ENCODE peak calls at places on chromosomes 12 and 14, in seven cellular contexts. One of them, this sample, is unnamed.

GRCh38 chr14:99947695-99948094 is 117.5 kb upstream of the EVL start:
- DNase-seq in PC-3: no peak
- DNase-seq in hepatocyte: no peak
- DNase-seq in neural progenitor cell: no peak
- DNase-seq in MM.1S: no peak
- DNase-seq in HCT116: no peak
- DNase-seq in GM23338: no peak
- DNase-seq in this sample: peak

GRCh38 chr12:1500095-1500801 is 94.1 kb downstream of the FBXL14 start:
- DNase-seq in neural progenitor cell: no peak
- DNase-seq in MM.1S: no peak
- DNase-seq in PC-3: peak
- DNase-seq in hepatocyte: no peak
- DNase-seq in GM23338: no peak
- DNase-seq in HCT116: no peak
- DNase-seq in this sample: peak

GRCh38 chr12:14367097-14367661 is 1.7 kb downstream of the ATF7IP start:
- DNase-seq in neural progenitor cell: no peak
- DNase-seq in MM.1S: peak
- DNase-seq in hepatocyte: peak
- DNase-seq in PC-3: peak
- DNase-seq in HCT116: no peak
- DNase-seq in GM23338: no peak
- DNase-seq in this sample: peak

GRCh38 chr14:36256131-36256801 is 64.2 kb downstream of the MBIP start:
- DNase-seq in HCT116: no peak
- DNase-seq in PC-3: no peak
- DNase-seq in GM23338: no peak
- DNase-seq in hepatocyte: peak
- DNase-seq in neural progenitor cell: no peak
- DNase-seq in MM.1S: no peak
- DNase-seq in this sample: peak

GRCh38 chr12:131239384-131240094 is 285.8 kb downstream of the ADGRD1 start:
- DNase-seq in hepatocyte: no peak
- DNase-seq in PC-3: no peak
- DNase-seq in neural progenitor cell: no peak
- DNase-seq in GM23338: no peak
- DNase-seq in HCT116: no peak
- DNase-seq in MM.1S: no peak
- DNase-seq in this sample: no peak

GRCh38 chr14:103738706-103739451 is 23.3 kb downstream of the ZFYVE21 start:
- DNase-seq in neural progenitor cell: no peak
- DNase-seq in HCT116: no peak
- DNase-seq in GM23338: no peak
- DNase-seq in MM.1S: no peak
- DNase-seq in hepatocyte: no peak
- DNase-seq in PC-3: no peak
- DNase-seq in this sample: no peak

GRCh38 chr14:68544150-68544892 is 248.5 kb downstream of the ZFP36L1 start:
- DNase-seq in hepatocyte: no peak
- DNase-seq in GM23338: no peak
- DNase-seq in PC-3: peak
- DNase-seq in HCT116: no peak
- DNase-seq in MM.1S: no peak
- DNase-seq in neural progenitor cell: no peak
- DNase-seq in this sample: peak

GRCh38 chr14:72613196-72613974 is 280.5 kb downstream of the DPF3 start:
- DNase-seq in hepatocyte: peak
- DNase-seq in HCT116: no peak
- DNase-seq in PC-3: peak
- DNase-seq in MM.1S: no peak
- DNase-seq in neural progenitor cell: no peak
- DNase-seq in GM23338: no peak
- DNase-seq in this sample: peak

GRCh38 chr12:40551466-40551865 is 140.8 kb upstream of the CNTN1 start:
- DNase-seq in MM.1S: no peak
- DNase-seq in PC-3: no peak
- DNase-seq in HCT116: no peak
- DNase-seq in neural progenitor cell: no peak
- DNase-seq in hepatocyte: no peak
- DNase-seq in GM23338: no peak
- DNase-seq in this sample: peak

GRCh38 chr12:53057816-53058500 is 8.1 kb downstream of the TNS2 start:
- DNase-seq in neural progenitor cell: no peak
- DNase-seq in MM.1S: no peak
- DNase-seq in hepatocyte: peak
- DNase-seq in PC-3: no peak
- DNase-seq in GM23338: no peak
- DNase-seq in HCT116: no peak
- DNase-seq in this sample: no peak

GRCh38 chr12:28872654-28873268 is 276.3 kb upstream of the FAR2 start:
- DNase-seq in GM23338: peak
- DNase-seq in HCT116: peak
- DNase-seq in PC-3: peak
- DNase-seq in MM.1S: peak
- DNase-seq in neural progenitor cell: peak
- DNase-seq in hepatocyte: peak
- DNase-seq in this sample: peak

GRCh38 chr12:92419201-92419600 is 273.6 kb upstream of the BTG1 start:
- DNase-seq in PC-3: no peak
- DNase-seq in GM23338: no peak
- DNase-seq in MM.1S: no peak
- DNase-seq in hepatocyte: no peak
- DNase-seq in neural progenitor cell: no peak
- DNase-seq in HCT116: no peak
- DNase-seq in this sample: no peak

GRCh38 chr12:1281683-1282366 is 290.8 kb downstream of the ERC1 start:
- DNase-seq in MM.1S: no peak
- DNase-seq in PC-3: peak
- DNase-seq in HCT116: no peak
- DNase-seq in hepatocyte: no peak
- DNase-seq in GM23338: no peak
- DNase-seq in neural progenitor cell: no peak
- DNase-seq in this sample: peak

GRCh38 chr12:48390026-48390425 is 39.3 kb upstream of the ZNF641 start:
- DNase-seq in neural progenitor cell: no peak
- DNase-seq in PC-3: no peak
- DNase-seq in HCT116: no peak
- DNase-seq in GM23338: no peak
- DNase-seq in MM.1S: no peak
- DNase-seq in hepatocyte: no peak
- DNase-seq in this sample: no peak

GRCh38 chr14:102929349-102930137 is 7.1 kb downstream of the AMN start:
- DNase-seq in hepatocyte: peak
- DNase-seq in HCT116: no peak
- DNase-seq in MM.1S: no peak
- DNase-seq in PC-3: no peak
- DNase-seq in GM23338: no peak
- DNase-seq in neural progenitor cell: peak
- DNase-seq in this sample: peak

DNA sequence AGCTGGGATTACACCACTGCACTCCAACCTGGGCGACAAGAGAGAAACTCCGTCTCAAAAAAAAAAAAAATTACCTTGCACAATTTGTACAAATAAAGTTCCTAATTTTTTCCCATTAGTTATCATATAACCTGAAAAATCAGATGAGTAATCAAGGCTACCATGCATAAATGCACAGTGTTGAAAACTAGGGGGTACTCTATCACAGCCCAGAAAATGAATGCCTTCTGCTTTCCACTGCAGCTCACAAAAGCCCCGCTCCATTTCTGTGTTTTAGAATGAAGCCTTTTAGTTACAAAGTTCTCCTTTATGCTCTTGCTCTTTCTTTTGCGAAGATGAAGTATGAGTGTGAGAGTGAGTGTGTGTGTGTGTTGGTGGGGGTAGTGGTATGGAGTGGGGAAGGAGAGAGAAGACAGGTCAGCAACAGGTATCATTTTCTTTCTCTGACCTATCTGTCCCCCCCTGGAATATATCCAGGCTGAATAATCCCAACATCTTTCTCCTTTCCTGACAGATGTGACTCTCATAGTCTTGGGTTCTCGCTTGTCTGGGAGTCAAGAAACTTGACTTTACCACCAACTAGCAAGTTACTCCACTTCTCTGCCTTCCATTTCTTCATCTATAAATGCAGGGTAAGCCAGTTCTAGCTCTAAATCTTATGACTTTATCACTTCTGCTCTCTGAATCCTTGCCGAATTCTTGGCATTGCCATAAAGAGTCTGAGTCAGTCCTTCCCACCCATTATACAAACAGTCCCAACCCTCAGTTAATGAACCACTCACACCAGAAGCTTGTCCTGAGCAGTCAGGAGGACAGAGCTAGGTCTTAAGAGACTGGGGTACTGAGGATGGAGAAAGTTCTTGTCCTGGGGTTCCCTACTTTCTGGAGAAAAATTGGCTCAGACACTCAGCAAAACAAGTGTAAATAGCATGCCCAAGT is 16.1 kb downstream of the BIN2 start:
- DNase-seq in HCT116: peak
- DNase-seq in PC-3: peak
- DNase-seq in neural progenitor cell: no peak
- DNase-seq in GM23338: no peak
- DNase-seq in MM.1S: no peak
- DNase-seq in hepatocyte: peak
- DNase-seq in this sample: peak
- H3K4me3 ChIP-seq in HCT116: no peak
- H3K4me3 ChIP-seq in PC-3: peak
- H3K4me3 ChIP-seq in neural progenitor cell: no peak
- H3K4me3 ChIP-seq in GM23338: no peak
- H3K4me3 ChIP-seq in MM.1S: no peak
- H3K4me3 ChIP-seq in hepatocyte: no peak
- H3K4me3 ChIP-seq in this sample: peak

GRCh38 chr12:32069071-32069470 is 37.6 kb upstream of the BICD1 start:
- DNase-seq in PC-3: no peak
- DNase-seq in HCT116: no peak
- DNase-seq in neural progenitor cell: no peak
- DNase-seq in GM23338: no peak
- DNase-seq in hepatocyte: no peak
- DNase-seq in MM.1S: no peak
- DNase-seq in this sample: peak
- TF ChIP-seq EZH2phosphoT487 in PC-3: no peak
- TF ChIP-seq EZH2phosphoT487 in HCT116: no peak
- TF ChIP-seq EZH2phosphoT487 in neural progenitor cell: no peak
- TF ChIP-seq EZH2phosphoT487 in GM23338: no peak
- TF ChIP-seq EZH2phosphoT487 in hepatocyte: no peak
- TF ChIP-seq EZH2phosphoT487 in MM.1S: no peak
- TF ChIP-seq EZH2phosphoT487 in this sample: no peak

GRCh38 chr12:70366581-70367267 is 634 bp downstream of the KCNMB4 start:
- DNase-seq in GM23338: peak
- DNase-seq in PC-3: peak
- DNase-seq in HCT116: peak
- DNase-seq in hepatocyte: peak
- DNase-seq in neural progenitor cell: peak
- DNase-seq in MM.1S: peak
- DNase-seq in this sample: peak

GRCh38 chr12:70364695-70365397 is 1.2 kb upstream of the KCNMB4 start:
- DNase-seq in GM23338: no peak
- DNase-seq in hepatocyte: no peak
- DNase-seq in HCT116: no peak
- DNase-seq in MM.1S: no peak
- DNase-seq in neural progenitor cell: peak
- DNase-seq in PC-3: no peak
- DNase-seq in this sample: no peak

GRCh38 chr12:70365648-70366518 is at the start of gene KCNMB4:
- DNase-seq in HCT116: no peak
- DNase-seq in neural progenitor cell: peak
- DNase-seq in PC-3: peak
- DNase-seq in GM23338: peak
- DNase-seq in hepatocyte: peak
- DNase-seq in MM.1S: peak
- DNase-seq in this sample: peak

GRCh38 chr12:70365398-70365647 is 767 bp upstream of the KCNMB4 start:
- DNase-seq in neural progenitor cell: no peak
- DNase-seq in hepatocyte: no peak
- DNase-seq in HCT116: no peak
- DNase-seq in MM.1S: no peak
- DNase-seq in GM23338: peak
- DNase-seq in PC-3: no peak
- DNase-seq in this sample: no peak

DNA sequence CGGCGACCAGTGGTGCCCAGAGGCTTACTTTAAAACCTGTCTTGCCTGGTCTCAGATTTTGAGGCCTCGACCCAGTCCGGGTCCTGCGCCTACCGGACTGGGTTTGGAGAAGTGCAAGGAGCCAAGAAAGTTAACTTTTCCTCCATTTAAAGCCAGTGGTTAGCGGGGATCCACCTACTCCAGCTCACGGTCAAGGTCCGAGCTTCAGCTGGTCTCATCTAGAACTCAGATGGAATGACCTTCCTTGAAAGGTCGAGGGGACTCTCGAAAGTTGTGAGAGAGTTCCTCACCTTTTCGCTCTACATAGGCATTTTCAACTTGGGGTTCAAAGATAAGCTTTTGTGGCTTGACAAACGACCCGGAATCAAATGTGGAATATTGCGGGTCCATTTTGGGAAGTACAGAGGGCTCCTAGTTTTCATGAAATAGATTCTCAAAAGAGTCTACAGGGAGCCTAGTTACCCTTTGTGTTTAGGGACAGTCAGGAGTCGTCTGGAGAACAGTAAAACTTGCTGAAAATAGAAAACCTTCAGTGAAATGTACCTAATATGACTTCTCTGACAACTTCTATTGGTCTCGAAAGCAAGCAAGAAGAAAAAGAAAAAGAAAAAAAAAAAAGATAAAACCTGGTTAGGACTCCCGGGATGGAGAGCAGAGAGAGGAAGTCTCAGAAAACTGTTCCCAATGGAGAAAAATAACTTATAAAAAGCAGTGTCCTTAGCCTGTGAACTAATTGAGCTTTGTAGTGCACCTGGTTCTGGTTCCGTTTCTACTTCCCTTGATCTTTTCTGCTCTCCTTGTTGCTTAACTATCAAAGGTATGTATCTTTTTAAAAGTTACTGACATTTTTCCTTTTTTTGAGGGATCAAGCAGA is 1.4 kb downstream of the KCNMB4 start:
- DNase-seq in hepatocyte: no peak
- DNase-seq in HCT116: no peak
- DNase-seq in GM23338: peak
- DNase-seq in PC-3: no peak
- DNase-seq in neural progenitor cell: peak
- DNase-seq in MM.1S: no peak
- DNase-seq in this sample: peak
- TF ChIP-seq EZH2 in hepatocyte: no peak
- TF ChIP-seq EZH2 in HCT116: no peak
- TF ChIP-seq EZH2 in GM23338: no peak
- TF ChIP-seq EZH2 in PC-3: no peak
- TF ChIP-seq EZH2 in neural progenitor cell: no peak
- TF ChIP-seq EZH2 in MM.1S: no peak
- TF ChIP-seq EZH2 in this sample: no peak

GRCh38 chr14:52891800-52892199 is 59.0 kb downstream of the FERMT2 start:
- DNase-seq in GM23338: no peak
- DNase-seq in neural progenitor cell: no peak
- DNase-seq in MM.1S: no peak
- DNase-seq in HCT116: no peak
- DNase-seq in PC-3: peak
- DNase-seq in hepatocyte: no peak
- DNase-seq in this sample: peak

GRCh38 chr14:52888839-52889838 is 61.7 kb downstream of the FERMT2 start:
- DNase-seq in HCT116: no peak
- DNase-seq in PC-3: no peak
- DNase-seq in neural progenitor cell: no peak
- DNase-seq in GM23338: no peak
- DNase-seq in hepatocyte: no peak
- DNase-seq in MM.1S: no peak
- DNase-seq in this sample: no peak

GRCh38 chr14:52900731-52901130 is 50.1 kb downstream of the FERMT2 start:
- DNase-seq in neural progenitor cell: no peak
- DNase-seq in GM23338: no peak
- DNase-seq in PC-3: peak
- DNase-seq in HCT116: no peak
- DNase-seq in MM.1S: no peak
- DNase-seq in hepatocyte: no peak
- DNase-seq in this sample: no peak

GRCh38 chr14:52895000-52895399 is 55.9 kb downstream of the FERMT2 start:
- DNase-seq in neural progenitor cell: no peak
- DNase-seq in MM.1S: no peak
- DNase-seq in PC-3: no peak
- DNase-seq in GM23338: no peak
- DNase-seq in HCT116: peak
- DNase-seq in hepatocyte: no peak
- DNase-seq in this sample: no peak
- H3K4me3 ChIP-seq in neural progenitor cell: no peak
- H3K4me3 ChIP-seq in MM.1S: no peak
- H3K4me3 ChIP-seq in PC-3: no peak
- H3K4me3 ChIP-seq in GM23338: no peak
- H3K4me3 ChIP-seq in HCT116: no peak
- H3K4me3 ChIP-seq in hepatocyte: no peak
- H3K4me3 ChIP-seq in this sample: no peak

This sample was measured in GM23248.